ENCODE peak calls at places on chromosomes 12 and 14, in four cellular contexts. Z is left ventricle myocardium inferior, E is AG09319, H is PC-3. A is an unnamed sample.

GRCh38 chr14:97486601-97487120 is 689.5 kb downstream of the VRK1 start:
- DNase-seq in Z (no peak), E (no peak), H (no peak), A (no peak)

GRCh38 chr12:92628476-92628875 is 74.3 kb upstream of the PLEKHG7 start:
- DNase-seq in Z (no peak), E (no peak), H (no peak), A (no peak)

GRCh38 chr12:122423258-122424165 is 1.0 kb upstream of the CLIP1 start:
- DNase-seq in Z (no peak), E (no peak), H (no peak), A (peak)

GRCh38 chr12:111034148-111034910 is 114.0 kb upstream of the MYL2 start:
- DNase-seq in Z (no peak), E (no peak), H (no peak), A (peak)

GRCh38 chr14:102272392-102272791 is 32.6 kb downstream of the MOK start:
- DNase-seq in Z (no peak), E (no peak), H (no peak), A (no peak)

GRCh38 chr14:50064993-50065392 is 51.4 kb downstream of the VCPKMT start:
- DNase-seq in Z (no peak), E (no peak), H (no peak), A (no peak)

GRCh38 chr14:103909531-103910261 is 18.6 kb upstream of the TDRD9 start:
- DNase-seq in Z (no peak), E (no peak), H (no peak), A (no peak)

GRCh38 chr14:72753044-72753710 is 140.7 kb downstream of the DPF3 start:
- DNase-seq in Z (no peak), E (no peak), H (no peak), A (no peak)

GRCh38 chr12:103877934-103878510 is 37.0 kb upstream of the NT5DC3 start:
- DNase-seq in Z (no peak), E (peak), H (peak), A (peak)

GRCh38 chr14:105925615-105926414 is 399.4 kb downstream of the TMEM121 start:
- DNase-seq in Z (no peak), E (no peak), H (no peak), A (no peak)

GRCh38 chr12:104357431-104357952 is 54.0 kb downstream of the EID3 start:
- DNase-seq in Z (no peak), E (no peak), H (peak), A (no peak)

GRCh38 chr12:32047846-32048245 is 58.8 kb upstream of the BICD1 start:
- DNase-seq in Z (no peak), E (no peak), H (no peak), A (no peak)

GRCh38 chr12:91811481-91812287 is 334.0 kb downstream of the BTG1 start:
- DNase-seq in Z (peak), E (peak), H (peak), A (peak)

GRCh38 chr14:72451081-72451972 is 442.6 kb downstream of the DPF3 start:
- DNase-seq in Z (no peak), E (no peak), H (no peak), A (no peak)

GRCh38 chr12:105935106-105935505 is 203.6 kb downstream of the NUAK1 start:
- DNase-seq in Z (no peak), E (no peak), H (peak), A (no peak)

GRCh38 chr12:65593206-65593833 is 231.0 kb upstream of the HMGA2 start:
- DNase-seq in Z (no peak), E (no peak), H (peak), A (no peak)

GRCh38 chr14:76876076-76876475 is 49.9 kb downstream of the LRRC74A start:
- DNase-seq in Z (peak), E (peak), H (peak), A (peak)

GRCh38 chr12:124766745-124767074 is 97.0 kb downstream of the SCARB1 start:
- DNase-seq in Z (no peak), E (no peak), H (no peak), A (no peak)

GRCh38 chr12:54879132-54879531 is 24.8 kb downstream of the MUCL1 start:
- DNase-seq in Z (no peak), E (peak), H (no peak), A (no peak)

GRCh38 chr12:67068773-67069450 is 200.2 kb upstream of the CAND1 start:
- DNase-seq in Z (no peak), E (no peak), H (peak), A (peak)

GRCh38 chr12:108690799-108691153 is 40.5 kb downstream of the CORO1C start:
- DNase-seq in Z (no peak), E (no peak), H (no peak), A (no peak)

GRCh38 chr12:108690191-108690518 is 41.2 kb downstream of the CORO1C start:
- DNase-seq in Z (no peak), E (no peak), H (no peak), A (no peak)

GRCh38 chr12:108691995-108692808 is 39.1 kb downstream of the CORO1C start:
- DNase-seq in Z (peak), E (no peak), H (no peak), A (peak)

GRCh38 chr12:108691154-108691994 is 39.9 kb downstream of the CORO1C start:
- DNase-seq in Z (peak), E (peak), H (peak), A (peak)

GRCh38 chr12:108689314-108690190 is 41.8 kb downstream of the CORO1C start:
- DNase-seq in Z (no peak), E (no peak), H (no peak), A (peak)
- TF ChIP-seq CTCF in Z (peak), E (peak), H (no peak), A (no peak)

GRCh38 chr14:55434805-55435174 is 5.6 kb downstream of the TBPL2 start:
- DNase-seq in Z (no peak), E (no peak), H (peak), A (no peak)

GRCh38 chr14:55440385-55440784 is at the start of gene TBPL2:
- DNase-seq in Z (no peak), E (no peak), H (no peak), A (no peak)

GRCh38 chr14:55441286-55441685 is 870 bp upstream of the TBPL2 start:
- DNase-seq in Z (no peak), E (no peak), H (peak), A (no peak)

GRCh38 chr14:55436530-55436929 is 3.9 kb downstream of the TBPL2 start:
- DNase-seq in Z (no peak), E (no peak), H (no peak), A (no peak)

DNA sequence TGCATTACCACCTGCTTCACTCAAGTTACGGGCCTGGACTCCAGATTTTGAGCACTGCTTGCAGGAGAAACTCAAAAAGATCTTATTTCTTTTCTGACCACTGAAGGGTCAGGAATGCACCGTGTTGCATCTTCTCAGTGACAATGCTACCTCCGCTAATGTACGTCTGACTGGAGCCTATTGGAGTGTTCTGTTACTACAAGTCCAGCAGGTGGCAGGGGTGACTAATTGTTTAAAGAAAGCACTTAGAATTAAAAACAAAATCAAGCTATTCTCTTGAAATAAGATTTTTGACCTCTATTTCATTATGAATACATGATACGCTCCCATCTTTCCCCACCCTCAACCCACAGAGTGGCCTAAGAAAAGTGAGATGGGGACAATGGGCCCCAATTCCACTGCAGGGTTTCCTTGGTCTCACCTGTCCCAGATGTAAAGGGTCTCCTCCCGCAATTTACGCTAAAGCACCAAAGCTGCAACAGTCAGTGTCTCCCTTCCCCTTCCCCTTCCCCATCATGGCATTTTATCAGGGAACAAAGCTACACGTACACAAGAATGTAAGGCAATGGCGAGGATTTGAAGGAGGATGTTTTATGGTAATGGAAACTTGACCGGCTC is 2.2 kb downstream of the TBPL2 start:
- DNase-seq in Z (no peak), E (peak), H (peak), A (no peak)
- TF ChIP-seq CTCF in Z (peak), E (peak), H (peak), A (peak)

GRCh38 chr12:6494351-6494743 is 445 bp downstream of the NCAPD2 start:
- DNase-seq in Z (no peak), E (no peak), H (no peak), A (no peak)

GRCh38 chr12:6494968-6495367 is 1.1 kb downstream of the NCAPD2 start:
- DNase-seq in Z (no peak), E (no peak), H (peak), A (no peak)

GRCh38 chr12:6492838-6493579 is at the start of gene MRPL51:
- DNase-seq in Z (peak), E (peak), H (peak), A (peak)

GRCh38 chr12:6489449-6489848 is 3.6 kb downstream of the MRPL51 start:
- DNase-seq in Z (no peak), E (no peak), H (no peak), A (no peak)

DNA sequence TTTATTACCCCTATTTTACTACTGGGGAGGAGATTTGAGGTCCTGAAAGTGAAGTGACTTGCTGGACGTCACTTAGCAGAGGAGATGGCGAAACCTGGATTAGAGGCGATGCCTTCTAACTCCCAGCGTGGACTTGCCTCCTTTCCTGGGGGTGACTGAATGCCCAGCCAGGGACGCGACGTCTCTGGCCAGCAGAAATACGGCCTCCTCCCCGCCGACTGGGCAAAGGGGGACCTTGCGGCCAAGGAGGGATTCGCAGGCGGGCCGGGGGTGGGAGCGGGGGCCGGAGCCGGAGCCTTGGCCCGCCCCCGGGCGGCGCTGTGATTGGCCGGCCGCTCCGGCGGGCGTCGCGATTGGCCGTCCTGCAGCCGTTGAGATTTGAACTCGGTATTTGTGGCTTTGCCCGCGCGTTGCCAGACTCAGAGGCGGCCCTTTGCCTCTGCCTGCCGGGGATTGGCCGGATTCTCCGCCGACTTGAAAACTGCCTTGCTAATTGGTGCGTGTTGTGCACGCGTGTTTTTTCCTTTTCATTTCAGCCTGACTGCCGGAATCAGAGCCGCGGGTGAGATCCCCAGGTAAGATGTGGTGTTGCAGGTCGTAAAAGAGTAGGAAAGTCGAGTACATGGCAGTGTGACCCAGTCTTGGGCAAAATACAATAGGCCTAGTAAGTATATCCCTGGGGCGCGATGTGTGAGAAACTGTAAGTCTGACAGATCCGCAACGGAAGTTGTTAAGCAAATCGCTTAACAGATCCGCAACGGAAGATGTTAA is at the start of gene NCAPD2:
- DNase-seq in Z (peak), E (peak), H (peak), A (peak)
- TF ChIP-seq CTCF in Z (peak), E (peak), H (no peak), A (peak)

DNA sequence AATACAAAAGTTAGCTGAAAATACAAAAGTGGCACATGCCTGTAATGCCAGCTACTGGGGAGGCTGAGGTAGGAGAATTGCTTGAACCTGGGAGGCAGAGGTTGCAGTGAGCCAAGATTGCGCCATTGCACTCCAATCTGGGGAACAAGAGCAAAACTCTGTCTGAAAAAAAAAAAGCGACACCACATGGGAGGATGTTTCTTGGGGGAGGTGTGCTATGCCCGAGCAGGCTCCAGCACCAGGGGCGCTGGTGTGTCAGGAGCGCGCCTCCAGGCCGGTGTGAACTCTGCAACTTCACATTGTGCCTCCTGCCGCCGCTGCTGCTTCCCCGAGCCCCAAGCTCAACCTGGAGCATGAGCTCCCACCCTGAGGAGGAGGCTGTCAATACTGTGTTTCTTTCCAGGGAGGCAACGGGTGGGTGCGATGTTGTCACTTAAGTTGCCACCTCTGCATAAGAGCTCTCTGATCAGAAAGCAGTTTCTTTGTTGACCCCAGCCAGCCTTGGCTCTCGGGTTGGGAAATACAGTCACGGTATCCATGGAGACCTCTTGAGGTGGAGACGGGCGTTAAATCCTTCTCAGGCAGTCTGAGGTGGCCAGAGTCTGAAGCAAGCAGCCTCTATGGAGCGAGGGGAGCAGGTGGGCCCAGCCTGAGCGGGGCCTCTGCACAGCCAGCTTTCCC is 18.9 kb downstream of the DEGS2 start:
- DNase-seq in Z (no peak), E (no peak), H (no peak), A (peak)
- TF ChIP-seq CTCF in Z (no peak), E (no peak), H (no peak), A (peak)